ENCODE peak calls at places on chromosomes 13 and 19, in six cellular contexts. C, J, B, Y, M and E are unnamed samples.

GRCh38 chr13:75715598-75716523 is 79.7 kb downstream of the LMO7 start:
- DNase-seq in B (no peak), C (no peak), Y (no peak), M (no peak), J (no peak), E (no peak)

GRCh38 chr19:15124572-15125231 is 17.5 kb downstream of the SYDE1 start:
- DNase-seq in Y (no peak), C (no peak), J (no peak), M (no peak), B (no peak), E (no peak)

GRCh38 chr19:10871711-10872550 is 578 bp downstream of the CARM1 start:
- DNase-seq in Y (no peak), B (peak), C (peak), M (no peak), J (no peak), E (peak)

GRCh38 chr19:28882818-28883217 is 330.1 kb downstream of the UQCRFS1 start:
- DNase-seq in Y (no peak), J (no peak), C (no peak), B (no peak), M (no peak), E (no peak)

GRCh38 chr13:108315273-108315672 is 45.8 kb downstream of the TNFSF13B start:
- DNase-seq in C (no peak), Y (no peak), J (no peak), M (no peak), B (no peak), E (no peak)

GRCh38 chr19:55210120-55210493 is 806 bp upstream of the PTPRH start:
- DNase-seq in J (peak), C (peak), M (peak), B (no peak), Y (peak), E (no peak)

GRCh38 chr19:44648536-44649370 is 5.0 kb downstream of the PVR start:
- DNase-seq in B (peak), C (no peak), M (no peak), J (no peak), Y (peak), E (no peak)

GRCh38 chr13:113643593-113643992 is 14.4 kb downstream of the ATP4B start:
- DNase-seq in Y (no peak), B (no peak), J (no peak), C (no peak), M (no peak), E (no peak)

GRCh38 chr13:20125129-20125782 is 35.6 kb downstream of the GJA3 start:
- DNase-seq in Y (peak), C (peak), M (no peak), B (no peak), J (no peak), E (peak)

GRCh38 chr13:84870190-84870589 is 929.0 kb downstream of the SLITRK6 start:
- DNase-seq in Y (no peak), M (peak), C (no peak), B (no peak), J (no peak), E (no peak)

DNA sequence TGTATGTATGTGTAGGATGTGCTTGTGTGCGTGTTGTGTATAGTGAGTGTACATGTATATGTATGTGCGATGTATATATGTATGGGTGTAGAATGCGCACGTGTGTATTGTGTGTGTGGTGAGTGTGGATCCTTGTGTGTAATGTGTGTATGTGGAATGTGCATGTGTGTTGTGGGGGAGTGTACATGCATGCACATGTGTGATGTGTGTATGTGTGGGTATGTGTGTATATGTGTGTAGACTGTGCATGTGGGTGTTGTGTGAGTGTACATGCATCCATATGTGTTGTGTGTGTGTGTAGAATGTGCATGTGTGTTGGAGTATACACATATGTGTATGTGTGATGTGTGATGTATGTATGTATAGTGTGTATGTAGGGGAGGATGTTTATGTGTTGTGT is 18.0 kb upstream of the SPACA7 start:
- DNase-seq in C (no peak), J (no peak), M (no peak), Y (no peak), B (no peak), E (no peak)
- TF ChIP-seq POLR2A in C (no peak), J (no peak), M (no peak), Y (no peak), B (no peak), E (no peak)

DNA sequence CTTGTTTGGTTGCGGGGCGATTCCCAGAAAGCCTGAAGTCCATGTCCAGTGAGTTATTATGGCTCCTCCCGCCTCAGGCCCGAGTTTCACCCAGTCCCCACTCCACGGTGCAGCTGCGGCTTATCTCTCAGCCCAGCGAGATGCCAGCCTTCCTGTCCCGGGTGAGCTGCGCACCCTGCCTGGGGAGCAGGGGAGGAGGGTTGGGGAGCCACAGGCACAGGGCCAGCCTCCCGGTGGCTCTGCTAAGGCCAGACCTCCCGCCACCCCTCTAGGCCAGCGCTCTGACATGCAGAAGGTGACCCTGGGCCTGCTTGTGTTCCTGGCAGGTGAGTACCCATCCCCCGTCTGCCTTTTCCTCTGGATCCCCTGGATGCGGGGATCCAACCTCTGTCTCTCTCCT is 3.5 kb downstream of the FXYD3 start:
- DNase-seq in J (no peak), B (no peak), M (no peak), Y (no peak), C (no peak), E (no peak)
- TF ChIP-seq POLR2A in J (no peak), B (no peak), M (no peak), Y (no peak), C (no peak), E (no peak)

GRCh38 chr19:1168877-1169791 is 4.9 kb downstream of the SBNO2 start:
- DNase-seq in M (peak), B (peak), J (no peak), Y (peak), C (peak), E (peak)
- TF ChIP-seq POLR2A in M (peak), B (no peak), J (no peak), Y (peak), C (peak), E (no peak)

DNA sequence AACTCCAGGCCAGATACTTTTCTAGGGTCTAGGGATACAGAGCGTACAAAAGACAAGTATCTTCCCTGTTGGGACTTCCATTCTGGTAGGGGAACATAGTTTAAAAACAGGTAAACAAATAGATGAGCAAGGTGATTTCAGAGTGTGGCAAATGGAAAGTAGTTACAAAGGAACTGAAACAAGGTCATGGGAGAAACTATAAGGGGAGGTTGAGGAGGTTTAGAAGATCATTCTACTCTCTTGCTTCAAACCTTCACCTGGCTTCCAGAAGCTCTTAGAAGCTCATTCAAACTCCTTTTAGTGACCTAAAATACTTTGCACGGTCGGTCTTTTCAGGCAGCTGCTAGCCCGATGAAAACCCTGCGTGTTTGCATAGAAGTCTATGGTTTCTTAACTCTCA is 9.1 kb downstream of the FFAR2 start:
- DNase-seq in B (no peak), M (no peak), C (no peak), J (no peak), Y (no peak), E (no peak)
- TF ChIP-seq POLR2A in B (no peak), M (no peak), C (no peak), J (no peak), Y (no peak), E (no peak)

GRCh38 chr13:22235950-22236290 is 565.0 kb downstream of the FGF9 start:
- DNase-seq in J (no peak), M (no peak), C (no peak), B (peak), Y (no peak), E (no peak)
- TF ChIP-seq POLR2A in J (no peak), M (no peak), C (no peak), B (no peak), Y (no peak), E (no peak)

GRCh38 chr19:507286-508203 is at the start of gene TPGS1:
- DNase-seq in M (peak), B (peak), J (peak), Y (peak), C (peak), E (no peak)
- TF ChIP-seq POLR2A in M (peak), B (no peak), J (peak), Y (peak), C (peak), E (peak)